ENCODE peak calls at places on chromosomes 13 and 19, in nine cellular contexts. One of them, this sample, is unnamed.

GRCh38 chr13:32211788-32212187 is 103.4 kb downstream of the ZAR1L start:
- DNase-seq in neural progenitor cell: no peak
- DNase-seq in NB4: no peak
- DNase-seq in erythroblast: no peak
- DNase-seq in AG10803: peak
- DNase-seq in NCI-H2081: no peak
- DNase-seq in HEK293T: no peak
- DNase-seq in activated naive CD4-positive, alpha-beta T cell treated with Interleukin-2 at 50 U/mL for 16 hours: no peak
- DNase-seq in BE2C: no peak
- DNase-seq in this sample: no peak

GRCh38 chr19:55454787-55455243 is 6.6 kb downstream of the ISOC2 start:
- DNase-seq in neural progenitor cell: peak
- DNase-seq in NB4: peak
- DNase-seq in NCI-H2081: no peak
- DNase-seq in BE2C: peak
- DNase-seq in AG10803: peak
- DNase-seq in erythroblast: peak
- DNase-seq in activated naive CD4-positive, alpha-beta T cell treated with Interleukin-2 at 50 U/mL for 16 hours: peak
- DNase-seq in HEK293T: peak
- DNase-seq in this sample: no peak

GRCh38 chr19:52527954-52528326 is 472 bp downstream of the ZNF808 start:
- DNase-seq in activated naive CD4-positive, alpha-beta T cell treated with Interleukin-2 at 50 U/mL for 16 hours: no peak
- DNase-seq in AG10803: peak
- DNase-seq in erythroblast: no peak
- DNase-seq in neural progenitor cell: peak
- DNase-seq in NB4: no peak
- DNase-seq in BE2C: peak
- DNase-seq in NCI-H2081: no peak
- DNase-seq in HEK293T: no peak
- DNase-seq in this sample: peak

GRCh38 chr19:41324921-41325639 is 15.1 kb downstream of the CCDC97 start:
- DNase-seq in HEK293T: no peak
- DNase-seq in neural progenitor cell: peak
- DNase-seq in AG10803: peak
- DNase-seq in activated naive CD4-positive, alpha-beta T cell treated with Interleukin-2 at 50 U/mL for 16 hours: no peak
- DNase-seq in NB4: no peak
- DNase-seq in BE2C: peak
- DNase-seq in NCI-H2081: no peak
- DNase-seq in erythroblast: peak
- DNase-seq in this sample: peak

GRCh38 chr13:52034616-52035226 is 10.2 kb downstream of the UTP14C start:
- DNase-seq in HEK293T: no peak
- DNase-seq in neural progenitor cell: no peak
- DNase-seq in BE2C: no peak
- DNase-seq in AG10803: no peak
- DNase-seq in NB4: no peak
- DNase-seq in erythroblast: no peak
- DNase-seq in NCI-H2081: no peak
- DNase-seq in activated naive CD4-positive, alpha-beta T cell treated with Interleukin-2 at 50 U/mL for 16 hours: no peak
- DNase-seq in this sample: no peak

GRCh38 chr19:38527466-38528136 is 90.2 kb downstream of the MAP4K1 start:
- DNase-seq in BE2C: no peak
- DNase-seq in NCI-H2081: no peak
- DNase-seq in HEK293T: peak
- DNase-seq in neural progenitor cell: no peak
- DNase-seq in AG10803: no peak
- DNase-seq in erythroblast: peak
- DNase-seq in NB4: no peak
- DNase-seq in activated naive CD4-positive, alpha-beta T cell treated with Interleukin-2 at 50 U/mL for 16 hours: peak
- DNase-seq in this sample: peak

GRCh38 chr13:31172001-31172400 is 10.3 kb upstream of the HSPH1 start:
- DNase-seq in NB4: peak
- DNase-seq in BE2C: no peak
- DNase-seq in activated naive CD4-positive, alpha-beta T cell treated with Interleukin-2 at 50 U/mL for 16 hours: no peak
- DNase-seq in NCI-H2081: no peak
- DNase-seq in HEK293T: no peak
- DNase-seq in AG10803: peak
- DNase-seq in erythroblast: no peak
- DNase-seq in neural progenitor cell: no peak
- DNase-seq in this sample: no peak

GRCh38 chr13:97142452-97142851 is 79.7 kb upstream of the MBNL2 start:
- DNase-seq in activated naive CD4-positive, alpha-beta T cell treated with Interleukin-2 at 50 U/mL for 16 hours: no peak
- DNase-seq in AG10803: peak
- DNase-seq in NB4: no peak
- DNase-seq in erythroblast: no peak
- DNase-seq in neural progenitor cell: no peak
- DNase-seq in HEK293T: no peak
- DNase-seq in BE2C: no peak
- DNase-seq in NCI-H2081: no peak
- DNase-seq in this sample: peak

GRCh38 chr19:39248806-39249205 is at the start of gene IFNL4:
- DNase-seq in HEK293T: no peak
- DNase-seq in NB4: no peak
- DNase-seq in erythroblast: no peak
- DNase-seq in activated naive CD4-positive, alpha-beta T cell treated with Interleukin-2 at 50 U/mL for 16 hours: no peak
- DNase-seq in NCI-H2081: no peak
- DNase-seq in BE2C: no peak
- DNase-seq in neural progenitor cell: no peak
- DNase-seq in AG10803: no peak
- DNase-seq in this sample: no peak

This sample was measured in K562.